ENCODE peak calls at places on chromosome 5, in four cellular contexts. X, L, U and G are unnamed samples.

GRCh38 chr5:88768411-88768810 is 114.6 kb downstream of the MEF2C start:
- DNase-seq in L (no peak), U (no peak), X (no peak), G (no peak)

GRCh38 chr5:136203303-136203922 is 10.5 kb upstream of the SMIM32 start:
- DNase-seq in X (no peak), L (no peak), U (no peak), G (no peak)

GRCh38 chr5:126363658-126364057 is 59.6 kb upstream of the GRAMD2B start:
- DNase-seq in X (no peak), U (no peak), L (no peak), G (no peak)

GRCh38 chr5:150323092-150323491 is 20.4 kb upstream of the ARSI start:
- DNase-seq in U (no peak), L (no peak), X (no peak), G (no peak)

GRCh38 chr5:73902327-73903051 is 276.5 kb downstream of the ARHGEF28 start:
- DNase-seq in X (peak; percentile 30), U (peak; percentile 77), L (peak; percentile 19), G (peak; percentile 29)

GRCh38 chr5:125595095-125595494 is 828.1 kb upstream of the GRAMD2B start:
- DNase-seq in L (no peak), X (no peak), U (no peak), G (no peak)

GRCh38 chr5:100560860-100561259 is 25.7 kb downstream of the FAM174A start:
- DNase-seq in L (no peak), U (no peak), X (no peak), G (no peak)

GRCh38 chr5:677131-678101 is 15.7 kb downstream of the TPPP start:
- DNase-seq in X (no peak), L (no peak), U (no peak), G (no peak)

GRCh38 chr5:65695896-65696295 is 26.0 kb downstream of the SGTB start:
- DNase-seq in L (no peak), U (no peak), X (peak; percentile 1), G (no peak)

GRCh38 chr5:61333351-61334223 is 1.5 kb downstream of the ZSWIM6 start:
- DNase-seq in L (peak; percentile 40), U (no peak), X (peak; percentile 42), G (peak; percentile 32)

GRCh38 chr5:179257190-179257741 is 88.0 kb downstream of the ADAMTS2 start:
- DNase-seq in L (no peak), U (no peak), X (no peak), G (no peak)

GRCh38 chr5:88355490-88356050 is 86.9 kb upstream of the TMEM161B start:
- DNase-seq in L (no peak), U (no peak), X (no peak), G (no peak)

GRCh38 chr5:6143523-6143922 is 234.8 kb downstream of the MED10 start:
- DNase-seq in L (no peak), U (no peak), X (no peak), G (no peak)

GRCh38 chr5:135444881-135445280 is 2.3 kb downstream of the DCANP1 start:
- DNase-seq in U (no peak), L (no peak), X (no peak), G (no peak)

GRCh38 chr5:18811616-18812015 is 1176.4 kb downstream of the CDH18 start:
- DNase-seq in U (no peak), L (no peak), X (no peak), G (no peak)

GRCh38 chr5:175850165-175850845 is 21.1 kb upstream of the CPLX2 start:
- DNase-seq in X (no peak), U (no peak), L (no peak), G (no peak)

GRCh38 chr5:34571380-34572041 is 84.6 kb upstream of the RAI14 start:
- DNase-seq in L (no peak), X (no peak), U (no peak), G (no peak)

GRCh38 chr5:56516936-56517521 is 283.9 kb upstream of the ANKRD55 start:
- DNase-seq in X (no peak), U (no peak), L (peak; percentile 67), G (no peak)

GRCh38 chr5:3602713-3603502 is 7.3 kb downstream of the IRX1 start:
- DNase-seq in X (no peak), L (no peak), U (no peak), G (peak; percentile 53)
- TF ChIP-seq CTCF in X (peak; percentile 69), L (no peak), U (no peak), G (peak; percentile 36)

GRCh38 chr5:95237324-95237723 is 47.6 kb downstream of the MCTP1 start:
- DNase-seq in L (no peak), X (no peak), U (no peak), G (no peak)
- TF ChIP-seq CTCF in L (no peak), X (no peak), U (no peak), G (no peak)

GRCh38 chr5:115548683-115549082 is 4.1 kb upstream of the FEM1C start:
- DNase-seq in X (no peak), L (no peak), U (no peak), G (no peak)

GRCh38 chr5:115553082-115553481 is 8.5 kb upstream of the FEM1C start:
- DNase-seq in U (no peak), X (no peak), L (no peak), G (no peak)

GRCh38 chr5:115551415-115551814 is 6.8 kb upstream of the FEM1C start:
- DNase-seq in L (no peak), X (no peak), U (no peak), G (no peak)

GRCh38 chr5:115545065-115545882 is 699 bp upstream of the FEM1C start:
- DNase-seq in L (no peak), X (no peak), U (no peak), G (no peak)

GRCh38 chr5:115549154-115549553 is 4.6 kb upstream of the FEM1C start:
- DNase-seq in U (peak; percentile 59), L (peak; percentile 26), X (no peak), G (peak; percentile 34)
- TF ChIP-seq CTCF in U (peak; percentile 74), L (no peak), X (peak; percentile 38), G (peak; percentile 12)

GRCh38 chr5:133423618-133424282 is 188.6 kb downstream of the FSTL4 start:
- DNase-seq in U (peak; percentile 56), X (peak; percentile 85), L (peak; percentile 85), G (peak; percentile 88)

GRCh38 chr5:133423031-133423617 is 189.2 kb downstream of the FSTL4 start:
- DNase-seq in L (no peak), X (no peak), U (no peak), G (no peak)

GRCh38 chr5:133420440-133421301 is 191.7 kb downstream of the FSTL4 start:
- DNase-seq in X (no peak), L (no peak), U (no peak), G (no peak)

GRCh38 chr5:133421394-133421793 is 190.9 kb downstream of the FSTL4 start:
- DNase-seq in X (peak; percentile 44), L (no peak), U (peak; percentile 36), G (peak; percentile 72)

DNA sequence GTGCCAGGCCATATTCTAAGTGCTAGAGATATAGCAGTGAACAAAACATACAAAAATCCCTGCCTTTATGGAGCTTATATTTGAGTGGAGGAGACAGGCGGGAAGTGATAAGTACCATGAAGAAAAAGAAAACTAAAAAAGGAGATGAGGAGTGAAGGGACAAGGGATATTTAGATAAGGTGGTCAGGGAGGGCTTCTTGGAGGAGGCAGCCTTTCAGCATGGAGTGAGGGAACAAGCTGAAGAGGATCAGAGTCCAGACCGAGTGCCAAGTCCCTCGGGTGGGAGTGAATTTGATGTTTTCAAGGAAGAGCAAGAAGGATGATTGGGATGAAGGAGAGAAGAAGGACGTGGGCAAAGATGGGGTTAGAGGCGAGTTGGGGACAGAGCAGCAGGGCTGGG is 190.5 kb downstream of the FSTL4 start:
- DNase-seq in L (no peak), X (no peak), U (no peak), G (no peak)
- TF ChIP-seq CTCF in L (no peak), X (no peak), U (peak; percentile 19), G (no peak)

DNA sequence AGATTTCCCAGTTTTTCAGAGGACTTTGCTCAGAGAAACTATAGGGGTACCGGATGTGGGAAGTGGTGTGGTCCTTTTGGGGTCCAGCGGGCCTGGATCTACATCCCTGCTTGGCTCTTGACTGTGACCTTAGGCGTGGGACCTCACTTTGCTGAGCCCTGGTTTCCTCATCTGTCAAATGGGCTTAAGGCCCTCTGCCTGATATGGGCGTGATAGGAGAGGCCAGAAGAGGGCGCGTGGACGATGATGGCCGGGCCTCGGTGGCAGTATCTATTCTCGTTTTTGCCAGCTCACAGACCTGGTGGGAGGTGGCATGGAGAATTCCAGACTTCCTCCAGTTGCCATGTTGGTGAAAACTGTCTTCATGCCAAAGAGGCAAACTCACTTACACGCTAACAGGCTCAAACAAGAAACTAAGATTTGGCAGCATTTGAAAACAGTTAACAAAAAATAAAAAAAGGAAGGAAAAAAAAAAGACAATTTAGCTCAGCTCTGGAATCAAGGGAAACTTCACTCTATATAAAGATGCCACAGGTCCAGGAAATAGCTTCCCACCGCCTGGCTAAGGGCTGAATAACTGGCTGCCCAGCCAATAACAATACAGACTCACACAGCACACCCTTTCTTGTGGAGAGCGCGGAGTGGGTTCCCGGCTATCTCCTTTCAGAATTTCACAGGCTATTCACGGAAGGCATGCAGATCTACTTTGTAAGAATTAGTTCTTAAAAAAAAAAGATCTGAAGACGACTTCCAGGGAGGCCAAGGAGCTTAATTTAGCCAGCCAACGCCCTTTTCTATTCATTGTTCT is 1.7 kb downstream of the SH3PXD2B start:
- DNase-seq in L (peak; percentile 30), X (no peak), U (no peak), G (no peak)
- TF ChIP-seq CTCF in L (no peak), X (no peak), U (peak; percentile 48), G (no peak)

GRCh38 chr5:141639357-141640050 is 2.7 kb downstream of the RELL2 start:
- DNase-seq in L (no peak), U (no peak), X (no peak), G (no peak)

GRCh38 chr5:141638771-141639170 is 2.0 kb downstream of the RELL2 start:
- DNase-seq in U (no peak), L (no peak), X (no peak), G (no peak)

GRCh38 chr5:141636413-141637265 is at the start of the genes HDAC3 and RELL2:
- DNase-seq in X (peak; percentile 98), L (peak; percentile 99), U (peak; percentile 92), G (peak; percentile 97)

GRCh38 chr5:141637266-141637692 is 482 bp downstream of the RELL2 start:
- DNase-seq in U (peak; percentile 64), X (peak; percentile 30), L (peak; percentile 46), G (peak; percentile 34)

DNA sequence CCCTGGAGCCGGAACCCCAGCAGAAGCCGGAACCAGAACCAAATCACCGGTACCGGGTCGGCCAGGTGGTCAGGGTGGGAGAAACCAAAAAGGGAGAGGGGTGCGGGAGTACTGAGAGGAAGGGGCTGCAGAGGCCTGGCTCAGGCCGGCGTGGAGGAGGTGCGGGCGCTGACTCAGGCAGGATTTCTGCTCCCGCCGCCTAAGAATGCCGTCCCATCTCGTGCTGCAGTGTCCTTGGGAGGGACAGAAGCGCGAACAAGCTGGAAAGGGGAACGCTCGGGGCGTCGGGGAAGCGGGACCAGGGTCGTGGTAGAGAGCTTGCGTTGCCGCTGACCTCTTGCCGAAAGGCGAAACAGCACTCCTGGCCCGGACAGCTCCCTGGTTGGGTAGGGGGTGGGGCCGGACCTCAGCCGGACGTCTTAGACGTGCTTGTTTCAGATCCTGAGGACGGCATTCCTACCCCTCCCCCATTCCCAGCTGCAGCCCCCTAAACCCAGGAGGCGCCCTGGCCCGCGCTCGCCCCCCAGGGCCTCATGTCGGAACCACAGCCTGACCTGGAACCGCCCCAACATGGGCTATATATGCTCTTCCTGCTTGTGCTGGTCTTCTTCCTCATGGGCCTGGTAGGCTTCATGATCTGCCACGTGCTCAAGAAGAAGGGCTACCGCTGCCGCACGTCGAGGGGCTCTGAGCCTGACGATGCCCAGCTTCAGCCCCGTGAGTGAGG is 1.1 kb downstream of the RELL2 start:
- DNase-seq in U (peak; percentile 88), L (peak; percentile 66), X (peak; percentile 62), G (peak; percentile 84)
- TF ChIP-seq CTCF in U (peak; percentile 77), L (peak; percentile 24), X (peak; percentile 43), G (peak; percentile 49)